ENCODE peak calls at places on chromosomes 3 and 15, in six cellular contexts. One of them, this sample, is unnamed.

GRCh38 chr3:172042136-172042535 is 2.8 kb downstream of the FNDC3B start:
- DNase-seq in HFFc6: peak
- DNase-seq in mucosa of gallbladder: no peak
- DNase-seq in Daoy: no peak
- DNase-seq in WTC11: no peak
- DNase-seq in WERI-Rb-1: no peak
- DNase-seq in this sample: no peak

GRCh38 chr3:73073091-73073707 is 11.7 kb downstream of the EBLN2 start:
- DNase-seq in WTC11: no peak
- DNase-seq in Daoy: no peak
- DNase-seq in WERI-Rb-1: peak
- DNase-seq in mucosa of gallbladder: no peak
- DNase-seq in HFFc6: no peak
- DNase-seq in this sample: no peak

GRCh38 chr3:56042326-56042951 is 425.8 kb downstream of the ERC2 start:
- DNase-seq in WERI-Rb-1: no peak
- DNase-seq in mucosa of gallbladder: no peak
- DNase-seq in HFFc6: peak
- DNase-seq in WTC11: no peak
- DNase-seq in Daoy: peak
- DNase-seq in this sample: no peak

GRCh38 chr15:58934521-58934920 is 1.0 kb upstream of the SLTM start:
- DNase-seq in HFFc6: no peak
- DNase-seq in WERI-Rb-1: peak
- DNase-seq in WTC11: no peak
- DNase-seq in mucosa of gallbladder: no peak
- DNase-seq in Daoy: no peak
- DNase-seq in this sample: no peak

GRCh38 chr3:2465842-2466241 is 367.2 kb downstream of the CNTN4 start:
- DNase-seq in WTC11: no peak
- DNase-seq in HFFc6: no peak
- DNase-seq in WERI-Rb-1: no peak
- DNase-seq in Daoy: no peak
- DNase-seq in mucosa of gallbladder: no peak
- DNase-seq in this sample: no peak

GRCh38 chr3:30356901-30357753 is 249.3 kb upstream of the TGFBR2 start:
- DNase-seq in Daoy: no peak
- DNase-seq in WERI-Rb-1: peak
- DNase-seq in WTC11: no peak
- DNase-seq in mucosa of gallbladder: no peak
- DNase-seq in HFFc6: peak
- DNase-seq in this sample: no peak

GRCh38 chr15:79257454-79257853 is 25.1 kb upstream of the ANKRD34C start:
- DNase-seq in WTC11: no peak
- DNase-seq in HFFc6: no peak
- DNase-seq in mucosa of gallbladder: no peak
- DNase-seq in Daoy: peak
- DNase-seq in WERI-Rb-1: no peak
- DNase-seq in this sample: no peak

GRCh38 chr3:58383476-58383875 is 50.2 kb downstream of the PDHB start:
- DNase-seq in mucosa of gallbladder: no peak
- DNase-seq in WTC11: no peak
- DNase-seq in WERI-Rb-1: no peak
- DNase-seq in HFFc6: peak
- DNase-seq in Daoy: peak
- DNase-seq in this sample: no peak

GRCh38 chr15:29550834-29551465 is 271.3 kb downstream of the TJP1 start:
- DNase-seq in HFFc6: no peak
- DNase-seq in WTC11: no peak
- DNase-seq in Daoy: peak
- DNase-seq in WERI-Rb-1: no peak
- DNase-seq in mucosa of gallbladder: no peak
- DNase-seq in this sample: no peak

GRCh38 chr3:188936597-188937107 is 235.1 kb upstream of the TPRG1 start:
- DNase-seq in mucosa of gallbladder: no peak
- DNase-seq in Daoy: no peak
- DNase-seq in WTC11: no peak
- DNase-seq in WERI-Rb-1: no peak
- DNase-seq in HFFc6: no peak
- DNase-seq in this sample: no peak

GRCh38 chr3:43155464-43156121 is 49.7 kb upstream of the POMGNT2 start:
- DNase-seq in Daoy: peak
- DNase-seq in HFFc6: peak
- DNase-seq in mucosa of gallbladder: peak
- DNase-seq in WTC11: peak
- DNase-seq in WERI-Rb-1: peak
- DNase-seq in this sample: peak

GRCh38 chr15:40252438-40253178 is 13.7 kb downstream of the PAK6 start:
- DNase-seq in WTC11: peak
- DNase-seq in Daoy: no peak
- DNase-seq in HFFc6: no peak
- DNase-seq in WERI-Rb-1: no peak
- DNase-seq in mucosa of gallbladder: no peak
- DNase-seq in this sample: peak

GRCh38 chr3:49553320-49553689 is 972 bp upstream of the BSN start:
- DNase-seq in mucosa of gallbladder: no peak
- DNase-seq in Daoy: no peak
- DNase-seq in WERI-Rb-1: no peak
- DNase-seq in WTC11: no peak
- DNase-seq in HFFc6: peak
- DNase-seq in this sample: no peak

GRCh38 chr15:71080166-71080565 is 35.1 kb upstream of the THSD4 start:
- DNase-seq in mucosa of gallbladder: no peak
- DNase-seq in WTC11: no peak
- DNase-seq in Daoy: no peak
- DNase-seq in HFFc6: no peak
- DNase-seq in WERI-Rb-1: no peak
- DNase-seq in this sample: no peak

GRCh38 chr3:157464283-157464682 is 27.6 kb downstream of the PTX3 start:
- DNase-seq in WTC11: no peak
- DNase-seq in Daoy: no peak
- DNase-seq in WERI-Rb-1: no peak
- DNase-seq in HFFc6: peak
- DNase-seq in mucosa of gallbladder: no peak
- DNase-seq in this sample: no peak

GRCh38 chr15:68031406-68031805 is 22.7 kb upstream of the PIAS1 start:
- DNase-seq in WTC11: no peak
- DNase-seq in mucosa of gallbladder: no peak
- DNase-seq in WERI-Rb-1: no peak
- DNase-seq in Daoy: no peak
- DNase-seq in HFFc6: no peak
- DNase-seq in this sample: no peak

GRCh38 chr3:29898609-29899008 is 617.7 kb downstream of the RBMS3 start:
- DNase-seq in WTC11: no peak
- DNase-seq in mucosa of gallbladder: no peak
- DNase-seq in WERI-Rb-1: no peak
- DNase-seq in HFFc6: no peak
- DNase-seq in Daoy: no peak
- DNase-seq in this sample: no peak

GRCh38 chr3:32584660-32585059 is 14.0 kb upstream of the DYNC1LI1 start:
- DNase-seq in mucosa of gallbladder: no peak
- DNase-seq in HFFc6: no peak
- DNase-seq in WERI-Rb-1: no peak
- DNase-seq in WTC11: no peak
- DNase-seq in Daoy: no peak
- DNase-seq in this sample: no peak

GRCh38 chr3:4474683-4475490 is 7.8 kb upstream of the SUMF1 start:
- DNase-seq in Daoy: peak
- DNase-seq in WERI-Rb-1: no peak
- DNase-seq in HFFc6: peak
- DNase-seq in mucosa of gallbladder: peak
- DNase-seq in WTC11: no peak
- DNase-seq in this sample: no peak

GRCh38 chr3:54709785-54710184 is 218.1 kb downstream of the LRTM1 start:
- DNase-seq in WERI-Rb-1: no peak
- DNase-seq in Daoy: no peak
- DNase-seq in WTC11: no peak
- DNase-seq in HFFc6: no peak
- DNase-seq in mucosa of gallbladder: no peak
- DNase-seq in this sample: no peak

GRCh38 chr15:60585743-60586708 is 107.1 kb upstream of the ICE2 start:
- DNase-seq in mucosa of gallbladder: peak
- DNase-seq in Daoy: peak
- DNase-seq in HFFc6: peak
- DNase-seq in WERI-Rb-1: peak
- DNase-seq in WTC11: peak
- DNase-seq in this sample: peak

GRCh38 chr15:95284933-95285401 is 1045.5 kb upstream of the NR2F2 start:
- DNase-seq in WERI-Rb-1: no peak
- DNase-seq in mucosa of gallbladder: no peak
- DNase-seq in HFFc6: peak
- DNase-seq in WTC11: no peak
- DNase-seq in Daoy: no peak
- DNase-seq in this sample: no peak

GRCh38 chr15:42494998-42495360 is 455 bp upstream of the SNAP23 start:
- DNase-seq in WTC11: no peak
- DNase-seq in WERI-Rb-1: no peak
- DNase-seq in mucosa of gallbladder: peak
- DNase-seq in Daoy: peak
- DNase-seq in HFFc6: peak
- DNase-seq in this sample: peak

GRCh38 chr15:44163370-44163769 is 31.7 kb downstream of the FRMD5 start:
- DNase-seq in WERI-Rb-1: no peak
- DNase-seq in WTC11: no peak
- DNase-seq in Daoy: no peak
- DNase-seq in mucosa of gallbladder: no peak
- DNase-seq in HFFc6: no peak
- DNase-seq in this sample: no peak

GRCh38 chr3:119580148-119580760 is 962 bp downstream of the ADPRH start:
- DNase-seq in HFFc6: no peak
- DNase-seq in mucosa of gallbladder: no peak
- DNase-seq in Daoy: no peak
- DNase-seq in WERI-Rb-1: no peak
- DNase-seq in WTC11: no peak
- DNase-seq in this sample: no peak

GRCh38 chr15:100775581-100776185 is 103.9 kb upstream of the ALDH1A3 start:
- DNase-seq in Daoy: no peak
- DNase-seq in WERI-Rb-1: no peak
- DNase-seq in WTC11: peak
- DNase-seq in HFFc6: no peak
- DNase-seq in mucosa of gallbladder: no peak
- DNase-seq in this sample: no peak

GRCh38 chr3:27357665-27358258 is 11.4 kb downstream of the NEK10 start:
- DNase-seq in Daoy: peak
- DNase-seq in HFFc6: peak
- DNase-seq in mucosa of gallbladder: peak
- DNase-seq in WERI-Rb-1: peak
- DNase-seq in WTC11: peak
- DNase-seq in this sample: peak

This sample was measured in stomach.